ENCODE peak calls at places on chromosome 6, in five cellular contexts. V, U, F, Q and C are unnamed samples.

GRCh38 chr6:139722540-139722939 is 348.1 kb upstream of the CITED2 start:
- DNase-seq in Q (no peak), U (no peak), V (no peak), F (no peak), C (no peak)

GRCh38 chr6:14804001-14804401 is 441.9 kb upstream of the JARID2 start:
- DNase-seq in U (no peak), V (no peak), Q (peak), F (no peak), C (no peak)

GRCh38 chr6:149212202-149212601 is 105.3 kb upstream of the TAB2 start:
- DNase-seq in Q (no peak), F (no peak), V (no peak), U (no peak), C (no peak)

GRCh38 chr6:113995632-113996031 is 24.7 kb upstream of the HDAC2 start:
- DNase-seq in Q (peak), V (no peak), F (no peak), U (no peak), C (no peak)

GRCh38 chr6:39366875-39367618 is 44.5 kb upstream of the KCNK16 start:
- DNase-seq in V (no peak), F (no peak), U (no peak), Q (peak), C (no peak)

GRCh38 chr6:28810655-28811053 is 113.1 kb downstream of the TRIM27 start:
- DNase-seq in U (no peak), Q (no peak), V (no peak), F (no peak), C (no peak)

GRCh38 chr6:26123675-26124549 is 36.7 kb downstream of the HFE start:
- DNase-seq in Q (peak), U (peak), V (peak), F (peak), C (peak)

GRCh38 chr6:4913705-4914411 is 90.0 kb downstream of the RPP40 start:
- DNase-seq in F (no peak), Q (peak), U (no peak), V (no peak), C (no peak)

GRCh38 chr6:39048481-39049399 is at the start of gene GLP1R:
- DNase-seq in F (no peak), V (peak), Q (no peak), U (no peak), C (no peak)

GRCh38 chr6:141744971-141745370 is 387.8 kb upstream of the GJE1 start:
- DNase-seq in U (no peak), V (no peak), Q (peak), F (no peak), C (no peak)

GRCh38 chr6:168450921-168451320 is 9.9 kb downstream of the SMOC2 start:
- DNase-seq in V (no peak), F (no peak), U (no peak), Q (no peak), C (no peak)

GRCh38 chr6:100901582-100901981 is 20.5 kb upstream of the ASCC3 start:
- DNase-seq in F (no peak), U (no peak), Q (no peak), V (no peak), C (no peak)